ENCODE peak calls at places on chromosomes 2 and 18, in seven cellular contexts. One of them, this sample, is unnamed.

GRCh38 chr2:68564426-68564825 is 79.0 kb upstream of the PROKR1 start:
- DNase-seq in activated gamma-delta T cell treated with Interleukin-2 at 50 U/mL for 16 hours: no peak
- DNase-seq in MV-4-11: no peak
- DNase-seq in NCI-H2081: no peak
- DNase-seq in epithelial cell of esophagus: no peak
- DNase-seq in aorta: no peak
- DNase-seq in HFFc6: no peak
- DNase-seq in this sample: no peak

GRCh38 chr18:60624207-60624606 is 251.6 kb upstream of the MC4R start:
- DNase-seq in activated gamma-delta T cell treated with Interleukin-2 at 50 U/mL for 16 hours: no peak
- DNase-seq in MV-4-11: no peak
- DNase-seq in NCI-H2081: no peak
- DNase-seq in epithelial cell of esophagus: no peak
- DNase-seq in aorta: no peak
- DNase-seq in HFFc6: no peak
- DNase-seq in this sample: no peak

GRCh38 chr2:201151127-201152074 is 31.5 kb upstream of the CASP10 start:
- DNase-seq in activated gamma-delta T cell treated with Interleukin-2 at 50 U/mL for 16 hours: no peak
- DNase-seq in MV-4-11: peak; percentile 88
- DNase-seq in NCI-H2081: no peak
- DNase-seq in epithelial cell of esophagus: peak; percentile 93
- DNase-seq in aorta: no peak
- DNase-seq in HFFc6: peak; percentile 96
- DNase-seq in this sample: no peak

GRCh38 chr2:228747478-228747877 is 523.6 kb downstream of the PID1 start:
- DNase-seq in activated gamma-delta T cell treated with Interleukin-2 at 50 U/mL for 16 hours: no peak
- DNase-seq in MV-4-11: no peak
- DNase-seq in NCI-H2081: no peak
- DNase-seq in epithelial cell of esophagus: peak; percentile 24
- DNase-seq in aorta: no peak
- DNase-seq in HFFc6: no peak
- DNase-seq in this sample: no peak

GRCh38 chr2:75500633-75501032 is 60.1 kb downstream of the EVA1A start:
- DNase-seq in activated gamma-delta T cell treated with Interleukin-2 at 50 U/mL for 16 hours: no peak
- DNase-seq in MV-4-11: no peak
- DNase-seq in NCI-H2081: peak; percentile 74
- DNase-seq in epithelial cell of esophagus: peak; percentile 51
- DNase-seq in aorta: no peak
- DNase-seq in HFFc6: peak; percentile 51
- DNase-seq in this sample: no peak

GRCh38 chr2:231037202-231037730 is at the start of gene C2orf72:
- DNase-seq in activated gamma-delta T cell treated with Interleukin-2 at 50 U/mL for 16 hours: no peak
- DNase-seq in MV-4-11: no peak
- DNase-seq in NCI-H2081: no peak
- DNase-seq in epithelial cell of esophagus: no peak
- DNase-seq in aorta: no peak
- DNase-seq in HFFc6: no peak
- DNase-seq in this sample: no peak

GRCh38 chr2:177573120-177573519 is 180.5 kb downstream of the AGPS start:
- DNase-seq in activated gamma-delta T cell treated with Interleukin-2 at 50 U/mL for 16 hours: no peak
- DNase-seq in MV-4-11: no peak
- DNase-seq in NCI-H2081: no peak
- DNase-seq in epithelial cell of esophagus: peak; percentile 46
- DNase-seq in aorta: no peak
- DNase-seq in HFFc6: no peak
- DNase-seq in this sample: no peak

GRCh38 chr2:218995972-218996644 is 2.9 kb upstream of the CRYBA2 start:
- DNase-seq in activated gamma-delta T cell treated with Interleukin-2 at 50 U/mL for 16 hours: peak; percentile 71
- DNase-seq in MV-4-11: peak; percentile 49
- DNase-seq in NCI-H2081: peak; percentile 92
- DNase-seq in epithelial cell of esophagus: peak; percentile 79
- DNase-seq in aorta: peak; percentile 87
- DNase-seq in HFFc6: peak; percentile 72
- DNase-seq in this sample: peak; percentile 78

GRCh38 chr2:227436436-227436835 is 35.5 kb upstream of the AGFG1 start:
- DNase-seq in activated gamma-delta T cell treated with Interleukin-2 at 50 U/mL for 16 hours: no peak
- DNase-seq in MV-4-11: peak; percentile 83
- DNase-seq in NCI-H2081: no peak
- DNase-seq in epithelial cell of esophagus: no peak
- DNase-seq in aorta: no peak
- DNase-seq in HFFc6: no peak
- DNase-seq in this sample: no peak

GRCh38 chr2:24930768-24931167 is 10.7 kb upstream of the ADCY3 start:
- DNase-seq in activated gamma-delta T cell treated with Interleukin-2 at 50 U/mL for 16 hours: no peak
- DNase-seq in MV-4-11: peak; percentile 35
- DNase-seq in NCI-H2081: no peak
- DNase-seq in epithelial cell of esophagus: peak; percentile 51
- DNase-seq in aorta: no peak
- DNase-seq in HFFc6: peak; percentile 53
- DNase-seq in this sample: no peak

GRCh38 chr2:74845217-74845751 is 11.4 kb downstream of the HK2 start:
- DNase-seq in activated gamma-delta T cell treated with Interleukin-2 at 50 U/mL for 16 hours: peak; percentile 7
- DNase-seq in MV-4-11: peak; percentile 78
- DNase-seq in NCI-H2081: peak; percentile 18
- DNase-seq in epithelial cell of esophagus: peak; percentile 99
- DNase-seq in aorta: peak; percentile 94
- DNase-seq in HFFc6: peak; percentile 91
- DNase-seq in this sample: peak; percentile 18

GRCh38 chr2:65061910-65062339 is 5.7 kb downstream of the CEP68 start:
- DNase-seq in activated gamma-delta T cell treated with Interleukin-2 at 50 U/mL for 16 hours: no peak
- DNase-seq in MV-4-11: no peak
- DNase-seq in NCI-H2081: no peak
- DNase-seq in epithelial cell of esophagus: peak; percentile 57
- DNase-seq in aorta: no peak
- DNase-seq in HFFc6: no peak
- DNase-seq in this sample: no peak

GRCh38 chr2:146874260-146874658 is 970.6 kb upstream of the ACVR2A start:
- DNase-seq in activated gamma-delta T cell treated with Interleukin-2 at 50 U/mL for 16 hours: no peak
- DNase-seq in MV-4-11: no peak
- DNase-seq in NCI-H2081: no peak
- DNase-seq in epithelial cell of esophagus: peak; percentile 95
- DNase-seq in aorta: no peak
- DNase-seq in HFFc6: no peak
- DNase-seq in this sample: no peak

GRCh38 chr2:198296665-198297308 is 492.4 kb downstream of the PLCL1 start:
- DNase-seq in activated gamma-delta T cell treated with Interleukin-2 at 50 U/mL for 16 hours: peak; percentile 57
- DNase-seq in MV-4-11: peak; percentile 34
- DNase-seq in NCI-H2081: peak; percentile 66
- DNase-seq in epithelial cell of esophagus: peak; percentile 55
- DNase-seq in aorta: no peak
- DNase-seq in HFFc6: peak; percentile 25
- DNase-seq in this sample: peak; percentile 42

GRCh38 chr2:239255218-239255617 is 145.6 kb downstream of the HDAC4 start:
- DNase-seq in activated gamma-delta T cell treated with Interleukin-2 at 50 U/mL for 16 hours: no peak
- DNase-seq in MV-4-11: peak; percentile 27
- DNase-seq in NCI-H2081: no peak
- DNase-seq in epithelial cell of esophagus: no peak
- DNase-seq in aorta: no peak
- DNase-seq in HFFc6: no peak
- DNase-seq in this sample: no peak

GRCh38 chr2:215529271-215529670 is 93.4 kb upstream of the FN1 start:
- DNase-seq in activated gamma-delta T cell treated with Interleukin-2 at 50 U/mL for 16 hours: no peak
- DNase-seq in MV-4-11: no peak
- DNase-seq in NCI-H2081: no peak
- DNase-seq in epithelial cell of esophagus: peak; percentile 92
- DNase-seq in aorta: no peak
- DNase-seq in HFFc6: peak; percentile 74
- DNase-seq in this sample: no peak

GRCh38 chr2:101036562-101036961 is 34.5 kb downstream of the RPL31 start:
- DNase-seq in activated gamma-delta T cell treated with Interleukin-2 at 50 U/mL for 16 hours: no peak
- DNase-seq in MV-4-11: peak; percentile 29
- DNase-seq in NCI-H2081: no peak
- DNase-seq in epithelial cell of esophagus: peak; percentile 30
- DNase-seq in aorta: no peak
- DNase-seq in HFFc6: peak; percentile 39
- DNase-seq in this sample: no peak

GRCh38 chr2:40204268-40204667 is 247.6 kb downstream of the SLC8A1 start:
- DNase-seq in activated gamma-delta T cell treated with Interleukin-2 at 50 U/mL for 16 hours: no peak
- DNase-seq in MV-4-11: no peak
- DNase-seq in NCI-H2081: no peak
- DNase-seq in epithelial cell of esophagus: no peak
- DNase-seq in aorta: no peak
- DNase-seq in HFFc6: peak; percentile 40
- DNase-seq in this sample: no peak

GRCh38 chr18:48320639-48320945 is 88.6 kb downstream of the ZBTB7C start:
- DNase-seq in activated gamma-delta T cell treated with Interleukin-2 at 50 U/mL for 16 hours: no peak
- DNase-seq in MV-4-11: no peak
- DNase-seq in NCI-H2081: no peak
- DNase-seq in epithelial cell of esophagus: no peak
- DNase-seq in aorta: no peak
- DNase-seq in HFFc6: no peak
- DNase-seq in this sample: no peak

GRCh38 chr18:46275370-46275769 is 171.2 kb downstream of the HAUS1 start:
- DNase-seq in activated gamma-delta T cell treated with Interleukin-2 at 50 U/mL for 16 hours: no peak
- DNase-seq in MV-4-11: no peak
- DNase-seq in NCI-H2081: no peak
- DNase-seq in epithelial cell of esophagus: no peak
- DNase-seq in aorta: no peak
- DNase-seq in HFFc6: no peak
- DNase-seq in this sample: no peak

GRCh38 chr2:46315103-46315890 is 18.1 kb downstream of the EPAS1 start:
- DNase-seq in activated gamma-delta T cell treated with Interleukin-2 at 50 U/mL for 16 hours: no peak
- DNase-seq in MV-4-11: peak; percentile 32
- DNase-seq in NCI-H2081: no peak
- DNase-seq in epithelial cell of esophagus: peak; percentile 97
- DNase-seq in aorta: peak; percentile 95
- DNase-seq in HFFc6: peak; percentile 96
- DNase-seq in this sample: no peak

GRCh38 chr2:72932045-72932444 is 14.7 kb downstream of the EMX1 start:
- DNase-seq in activated gamma-delta T cell treated with Interleukin-2 at 50 U/mL for 16 hours: no peak
- DNase-seq in MV-4-11: no peak
- DNase-seq in NCI-H2081: no peak
- DNase-seq in epithelial cell of esophagus: peak; percentile 29
- DNase-seq in aorta: no peak
- DNase-seq in HFFc6: no peak
- DNase-seq in this sample: no peak